ENCODE peak calls at places on chromosomes 11 and 22, in seven cellular contexts. L, Q, S, R, U, W and J are unnamed samples.

GRCh38 chr11:113198907-113199660 is 115.3 kb upstream of the TTC12 start:
- DNase-seq in L (no peak), Q (no peak), S (no peak), R (no peak), U (no peak), W (no peak), J (no peak)

GRCh38 chr11:128619540-128620305 is 32.4 kb upstream of the ETS1 start:
- DNase-seq in L (no peak), Q (no peak), S (no peak), R (no peak), U (no peak), W (no peak), J (no peak)

GRCh38 chr11:59138643-59139042 is 4.0 kb upstream of the FAM111A start:
- DNase-seq in L (no peak), Q (no peak), S (no peak), R (no peak), U (no peak), W (no peak), J (no peak)

GRCh38 chr11:63874511-63874910 is 35.6 kb downstream of the MARK2 start:
- DNase-seq in L (no peak), Q (no peak), S (no peak), R (no peak), U (no peak), W (no peak), J (no peak)

GRCh38 chr11:67506426-67507032 is 1.4 kb upstream of the PITPNM1 start:
- DNase-seq in L (no peak), Q (no peak), S (no peak), R (no peak), U (no peak), W (no peak), J (no peak)

GRCh38 chr22:20624161-20624616 is 116.8 kb downstream of the MED15 start:
- DNase-seq in L (no peak), Q (no peak), S (no peak), R (no peak), U (no peak), W (peak), J (no peak)

GRCh38 chr11:134069426-134069921 is 602 bp downstream of the JAM3 start:
- DNase-seq in L (peak), Q (peak), S (no peak), R (no peak), U (no peak), W (no peak), J (no peak)

GRCh38 chr11:2804189-2804588 is 81.4 kb downstream of the CDKN1C start:
- DNase-seq in L (no peak), Q (no peak), S (no peak), R (no peak), U (no peak), W (no peak), J (peak)

GRCh38 chr11:130535530-130535929 is 87.1 kb downstream of the ADAMTS15 start:
- DNase-seq in L (no peak), Q (no peak), S (no peak), R (no peak), U (no peak), W (no peak), J (no peak)

GRCh38 chr22:37741312-37741795 is 44.5 kb downstream of the TRIOBP start:
- DNase-seq in L (peak), Q (no peak), S (peak), R (no peak), U (peak), W (no peak), J (no peak)

GRCh38 chr11:68213135-68213515 is at the start of gene KMT5B:
- DNase-seq in L (peak), Q (no peak), S (no peak), R (peak), U (no peak), W (no peak), J (no peak)

GRCh38 chr11:79117488-79117887 is 323.3 kb downstream of the TENM4 start:
- DNase-seq in L (no peak), Q (no peak), S (no peak), R (no peak), U (no peak), W (no peak), J (no peak)

GRCh38 chr11:6568191-6568918 is 35.1 kb downstream of the RRP8 start:
- DNase-seq in L (peak), Q (peak), S (no peak), R (no peak), U (peak), W (no peak), J (no peak)

GRCh38 chr11:123302751-123303195 is 107.7 kb upstream of the CLMP start:
- DNase-seq in L (no peak), Q (no peak), S (no peak), R (no peak), U (no peak), W (peak), J (peak)

GRCh38 chr11:86629070-86629706 is 43.2 kb downstream of the ME3 start:
- DNase-seq in L (peak), Q (no peak), S (no peak), R (no peak), U (no peak), W (no peak), J (no peak)